ENCODE peak calls at places on chromosomes 2 and 18, in four cellular contexts. Q is CD4-positive, alpha-beta memory T cell; A is psoas muscle; P is cardiac muscle cell. W is an unnamed sample. For H3K9me3, the result is how much of the 10 kb centered on the place peaks cover.

GRCh38 chr2:69804416-69804815 is 25.0 kb upstream of the GMCL1 start:
- DNase-seq in A (no peak), Q (no peak), P (no peak), W (no peak)

GRCh38 chr2:173991857-173992588 is 26.9 kb upstream of the SP3 start:
- DNase-seq in P (peak), A (peak), Q (no peak), W (no peak)

GRCh38 chr2:6535572-6535971 is 330.1 kb downstream of the CMPK2 start:
- DNase-seq in A (no peak), Q (no peak), P (no peak), W (no peak)

GRCh38 chr2:88074854-88075292 is 7.2 kb downstream of the SMYD1 start:
- DNase-seq in Q (no peak), A (no peak), P (peak), W (no peak)

GRCh38 chr2:149877913-149878312 is 290.3 kb upstream of the MMADHC start:
- DNase-seq in P (no peak), A (no peak), Q (no peak), W (no peak)

GRCh38 chr18:70758780-70759179 is 469.9 kb downstream of the SOCS6 start:
- DNase-seq in Q (no peak), A (no peak), P (no peak), W (no peak)

GRCh38 chr18:23870963-23871362 is 143.6 kb upstream of the TTC39C start:
- DNase-seq in A (no peak), Q (no peak), P (no peak), W (no peak)

GRCh38 chr2:154392256-154392655 is 306.2 kb upstream of the KCNJ3 start:
- DNase-seq in P (no peak), A (no peak), Q (no peak), W (no peak)

GRCh38 chr2:241678307-241678706 is 8.3 kb downstream of the DTYMK start:
- DNase-seq in A (no peak), P (no peak), Q (no peak), W (no peak)

GRCh38 chr2:133660511-133660910 is 92.2 kb upstream of the NCKAP5 start:
- DNase-seq in P (no peak), A (no peak), Q (no peak), W (no peak)

GRCh38 chr2:71690876-71691275 is 237.5 kb downstream of the DYSF start:
- DNase-seq in Q (peak), A (peak), P (no peak), W (no peak)

GRCh38 chr2:168699834-168700417 is 102.5 kb upstream of the NOSTRIN start:
- DNase-seq in A (peak), P (peak), Q (no peak), W (no peak)

GRCh38 chr2:5690231-5690630 is 2.0 kb upstream of the SOX11 start:
- DNase-seq in P (no peak), A (no peak), Q (no peak), W (no peak)

GRCh38 chr18:55462652-55463051 is 125.3 kb downstream of the TCF4 start:
- DNase-seq in A (no peak), Q (no peak), P (no peak), W (no peak)

GRCh38 chr2:199659207-199659606 is 191.8 kb downstream of the FTCDNL1 start:
- DNase-seq in P (peak), A (peak), Q (no peak), W (no peak)

GRCh38 chr2:71544919-71545571 is 91.7 kb downstream of the DYSF start:
- DNase-seq in Q (no peak), A (peak), P (peak), W (no peak)

GRCh38 chr2:203625712-203626111 is 80.7 kb upstream of the CD28 start:
- DNase-seq in Q (no peak), A (no peak), P (no peak), W (no peak)

GRCh38 chr2:149314687-149315086 is 15.7 kb upstream of the LYPD6 start:
- DNase-seq in P (no peak), A (no peak), Q (no peak), W (no peak)

GRCh38 chr2:6965071-6965795 is 48.0 kb downstream of the RNF144A start:
- DNase-seq in P (no peak), A (no peak), Q (no peak), W (no peak)

GRCh38 chr2:176317246-176318065 is 48.2 kb downstream of the MTX2 start:
- DNase-seq in Q (no peak), A (no peak), P (peak), W (no peak)

GRCh38 chr2:240399419-240400318 is 35.8 kb upstream of the GPC1 start:
- DNase-seq in P (no peak), A (peak), Q (no peak), W (no peak)

GRCh38 chr2:236173734-236174607 is 5.8 kb upstream of the GBX2 start:
- DNase-seq in A (no peak), Q (no peak), P (no peak), W (no peak)

GRCh38 chr2:41414486-41415230 is 633.2 kb upstream of the PKDCC start:
- DNase-seq in A (no peak), P (peak), Q (no peak), W (no peak)

GRCh38 chr2:12315224-12315623 is 401.5 kb upstream of the TRIB2 start:
- DNase-seq in Q (no peak), P (no peak), A (no peak), W (no peak)

DNA sequence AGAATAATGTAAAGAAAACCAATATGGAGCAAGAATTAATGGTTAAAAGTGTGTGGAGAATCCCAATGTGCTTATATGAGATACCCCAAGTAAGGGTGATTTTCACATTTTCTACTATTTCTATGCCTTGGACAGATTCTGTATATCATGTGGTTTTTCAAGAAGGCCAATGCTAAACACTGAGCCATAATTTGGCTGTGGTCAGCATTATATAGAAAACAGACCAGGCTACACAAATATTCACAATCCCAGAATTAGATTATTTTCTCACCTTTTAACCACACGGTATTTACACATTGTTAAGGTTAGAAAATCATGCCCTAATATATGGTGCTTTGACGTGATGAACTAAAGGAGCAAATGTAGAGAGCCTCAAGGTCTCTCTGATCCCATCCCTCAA is 277.4 kb upstream of the LRATD1 start:
- DNase-seq in Q (no peak), P (no peak), A (no peak), W (no peak)
- H3K9me3 ChIP-seq in Q (under half), P (under half), A (under half), W (under half)

DNA sequence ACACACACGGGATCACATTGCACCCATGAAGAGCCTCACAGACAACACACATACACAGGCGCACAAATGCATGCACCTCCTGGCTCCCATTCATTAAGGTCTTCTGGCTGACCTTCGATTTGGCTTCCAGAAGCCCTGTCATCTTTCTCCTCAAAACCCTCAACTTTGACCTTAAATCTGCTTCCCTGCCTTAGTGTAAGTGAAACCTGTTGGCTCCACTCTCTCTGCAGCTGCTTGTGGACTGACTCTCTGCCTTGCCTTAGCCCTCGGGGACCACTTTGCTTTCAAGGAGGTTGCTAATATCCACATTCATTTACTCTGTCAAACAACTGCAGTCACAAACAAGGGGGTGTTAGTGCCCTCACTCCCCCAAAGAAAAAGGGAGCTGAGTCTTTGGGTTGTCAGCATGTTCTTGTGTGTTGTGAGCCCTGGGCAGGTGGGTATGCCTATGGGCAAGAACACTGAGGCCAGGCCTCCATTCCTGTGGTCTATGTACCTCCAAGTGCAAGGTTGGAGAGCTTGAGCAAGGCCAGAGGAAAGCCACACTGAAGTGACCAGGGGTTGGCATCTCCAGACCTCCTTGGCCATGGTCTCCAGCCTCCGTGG is 3.9 kb downstream of the OSR1 start:
- DNase-seq in Q (no peak), A (no peak), P (no peak), W (no peak)
- H3K9me3 ChIP-seq in Q (under half), A (under half), P (under half), W (under half)

DNA sequence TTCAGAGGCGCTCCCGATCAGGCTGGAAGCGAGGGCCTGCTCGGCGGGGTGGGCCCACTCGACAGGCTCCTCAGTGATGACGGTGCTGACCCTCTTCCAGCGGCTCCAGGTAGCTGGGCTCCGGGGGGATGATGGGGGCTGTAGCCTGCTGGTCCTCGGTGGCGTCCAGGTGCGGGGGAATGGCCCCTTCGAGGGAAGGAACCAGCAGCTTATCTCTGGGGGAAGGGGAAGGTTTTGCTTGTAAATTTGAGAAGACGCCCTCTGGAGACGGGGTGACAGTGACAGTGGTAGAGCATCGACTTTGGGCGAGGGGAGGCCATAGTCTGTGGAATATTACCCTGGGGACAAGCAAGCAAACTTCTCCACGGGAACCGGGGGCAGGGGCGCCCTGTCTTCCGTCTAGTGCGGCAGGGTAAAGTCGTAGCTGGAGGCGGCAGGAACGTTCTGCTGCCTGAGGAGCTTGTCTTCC is 891.9 kb upstream of the LRRTM1 start:
- DNase-seq in A (no peak), Q (no peak), P (no peak), W (no peak)
- H3K9me3 ChIP-seq in A (under half), Q (under half), P (under half), W (under half)

GRCh38 chr18:78647018-78647417 is 332.6 kb upstream of the SALL3 start:
- DNase-seq in A (no peak), Q (no peak), P (no peak), W (no peak)

GRCh38 chr18:78641689-78642231 is 337.9 kb upstream of the SALL3 start:
- DNase-seq in P (no peak), A (no peak), Q (no peak), W (no peak)

GRCh38 chr18:78642561-78643398 is 336.8 kb upstream of the SALL3 start:
- DNase-seq in A (no peak), P (no peak), Q (no peak), W (no peak)

GRCh38 chr18:78645216-78645615 is 334.4 kb upstream of the SALL3 start:
- DNase-seq in Q (no peak), P (no peak), A (no peak), W (no peak)

DNA sequence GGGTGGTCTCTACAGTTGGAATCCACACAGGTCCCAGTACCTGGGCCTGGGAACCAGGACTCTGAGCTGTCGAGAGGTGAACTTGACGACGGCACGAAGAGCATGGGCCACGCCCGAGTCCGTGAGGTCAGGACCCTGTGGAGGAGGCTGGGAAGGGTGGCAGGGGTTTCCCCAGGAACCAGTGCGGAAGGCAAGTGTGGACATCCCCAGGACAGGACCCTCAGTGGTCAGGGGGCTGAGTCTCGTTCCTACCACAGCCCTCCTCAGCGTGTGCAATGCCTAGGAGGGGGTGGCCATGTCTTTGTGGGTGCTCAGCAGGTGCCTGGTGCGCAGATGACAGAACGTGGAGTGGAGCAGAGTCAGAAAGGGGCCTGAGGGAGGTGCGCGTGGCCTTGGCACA is 335.6 kb upstream of the SALL3 start:
- DNase-seq in Q (no peak), A (no peak), P (no peak), W (no peak)
- H3K9me3 ChIP-seq in Q (under half), A (under half), P (under half), W (under half)

GRCh38 chr2:208454861-208455260 is 48.3 kb downstream of the PTH2R start:
- DNase-seq in A (no peak), Q (no peak), P (no peak), W (no peak)
- H3K9me3 ChIP-seq in A (under half), Q (under half), P (under half), W (under half)

GRCh38 chr2:228131833-228132232 is 49.7 kb downstream of the SPHKAP start:
- DNase-seq in P (no peak), Q (no peak), A (no peak), W (no peak)
- H3K9me3 ChIP-seq in P (under half), Q (under half), A (under half), W (under half)